ENCODE peak calls at places on chromosome 15, in seven cellular contexts. H, J, K, B, R, Z and D are unnamed samples.

GRCh38 chr15:40306908-40307307 is 827 bp downstream of the PLCB2 start:
- DNase-seq in H (no peak), J (no peak), K (no peak), B (no peak), R (no peak), Z (no peak), D (no peak)

GRCh38 chr15:31141792-31142191 is 40.3 kb upstream of the TRPM1 start:
- DNase-seq in H (no peak), J (no peak), K (no peak), B (no peak), R (no peak), Z (no peak), D (no peak)

GRCh38 chr15:92082217-92082843 is 228.8 kb downstream of the SLCO3A1 start:
- DNase-seq in H (peak), J (peak), K (peak), B (peak), R (peak), Z (peak), D (peak)

GRCh38 chr15:22794621-22795167 is 8.2 kb downstream of the NIPA1 start:
- DNase-seq in H (no peak), J (no peak), K (no peak), B (no peak), R (no peak), Z (no peak), D (no peak)

GRCh38 chr15:20645956-20646355 is 104.4 kb upstream of the GOLGA6L6 start:
- DNase-seq in H (no peak), J (no peak), K (no peak), B (no peak), R (no peak), Z (no peak), D (no peak)

GRCh38 chr15:42332331-42332730 is 27.0 kb upstream of the CAPN3 start:
- DNase-seq in H (no peak), J (peak), K (no peak), B (no peak), R (no peak), Z (no peak), D (peak)

GRCh38 chr15:59701880-59702279 is 12.8 kb upstream of the BNIP2 start:
- DNase-seq in H (no peak), J (no peak), K (no peak), B (no peak), R (no peak), Z (no peak), D (no peak)

GRCh38 chr15:77624868-77625267 is 7.8 kb downstream of the LINGO1 start:
- DNase-seq in H (no peak), J (no peak), K (no peak), B (no peak), R (no peak), Z (no peak), D (no peak)

GRCh38 chr15:83310521-83311456 is 26.3 kb upstream of the BNC1 start:
- DNase-seq in H (no peak), J (no peak), K (no peak), B (no peak), R (no peak), Z (no peak), D (peak)

GRCh38 chr15:90336705-90337141 is 15.4 kb upstream of the ZNF774 start:
- DNase-seq in H (peak), J (peak), K (no peak), B (no peak), R (no peak), Z (no peak), D (peak)

GRCh38 chr15:83207622-83208356 is at the start of gene HDGFL3:
- DNase-seq in H (no peak), J (peak), K (peak), B (peak), R (no peak), Z (peak), D (peak)

GRCh38 chr15:94021621-94022320 is 209.6 kb upstream of the MCTP2 start:
- DNase-seq in H (no peak), J (no peak), K (no peak), B (no peak), R (no peak), Z (no peak), D (no peak)

GRCh38 chr15:91849749-91850161 is 3.8 kb upstream of the SLCO3A1 start:
- DNase-seq in H (no peak), J (peak), K (peak), B (no peak), R (no peak), Z (no peak), D (peak)

GRCh38 chr15:96261575-96262034 is 68.9 kb upstream of the NR2F2 start:
- DNase-seq in H (no peak), J (no peak), K (no peak), B (no peak), R (no peak), Z (no peak), D (no peak)

GRCh38 chr15:46518381-46518780 is 883.6 kb downstream of the SQOR start:
- DNase-seq in H (no peak), J (no peak), K (no peak), B (no peak), R (no peak), Z (no peak), D (no peak)

GRCh38 chr15:64969401-64969800 is 20.3 kb downstream of the SPG21 start:
- DNase-seq in H (no peak), J (no peak), K (no peak), B (no peak), R (no peak), Z (no peak), D (no peak)

GRCh38 chr15:43977072-43977884 is 150.5 kb downstream of the WDR76 start:
- DNase-seq in H (no peak), J (no peak), K (peak), B (no peak), R (no peak), Z (no peak), D (no peak)

GRCh38 chr15:47460775-47461174 is 256.5 kb upstream of the SEMA6D start:
- DNase-seq in H (no peak), J (no peak), K (peak), B (no peak), R (no peak), Z (no peak), D (no peak)

GRCh38 chr15:33722005-33722672 is 246.2 kb upstream of the CHRM5 start:
- DNase-seq in H (no peak), J (peak), K (no peak), B (no peak), R (no peak), Z (no peak), D (peak)

GRCh38 chr15:32643907-32644445 is 2.5 kb downstream of the SCG5 start:
- DNase-seq in H (no peak), J (peak), K (no peak), B (no peak), R (no peak), Z (no peak), D (peak)

GRCh38 chr15:27989428-27989827 is 109.7 kb downstream of the OCA2 start:
- DNase-seq in H (no peak), J (no peak), K (no peak), B (no peak), R (no peak), Z (no peak), D (no peak)

GRCh38 chr15:77627067-77627466 is 5.6 kb downstream of the LINGO1 start:
- DNase-seq in H (no peak), J (no peak), K (no peak), B (no peak), R (no peak), Z (no peak), D (no peak)

GRCh38 chr15:34616613-34617012 is 33.2 kb upstream of the GOLGA8B start:
- DNase-seq in H (no peak), J (peak), K (peak), B (no peak), R (no peak), Z (no peak), D (peak)

GRCh38 chr15:52295421-52295991 is at the start of gene MYO5C:
- DNase-seq in H (peak), J (no peak), K (peak), B (peak), R (peak), Z (peak), D (no peak)

GRCh38 chr15:44598892-44599291 is 61.9 kb downstream of the EIF3J start:
- DNase-seq in H (no peak), J (peak), K (no peak), B (no peak), R (no peak), Z (no peak), D (peak)

GRCh38 chr15:67120839-67121540 is 55.6 kb downstream of the SMAD3 start:
- DNase-seq in H (peak), J (peak), K (no peak), B (no peak), R (no peak), Z (no peak), D (peak)

GRCh38 chr15:55343168-55343567 is 24.1 kb downstream of the PIGB start:
- DNase-seq in H (no peak), J (no peak), K (no peak), B (no peak), R (no peak), Z (no peak), D (no peak)

GRCh38 chr15:88438181-88438580 is 29.0 kb downstream of the MRPL46 start:
- DNase-seq in H (no peak), J (no peak), K (no peak), B (no peak), R (no peak), Z (no peak), D (no peak)

GRCh38 chr15:40787344-40787841 is 17.6 kb downstream of the C15orf62 start:
- DNase-seq in H (peak), J (peak), K (peak), B (peak), R (peak), Z (no peak), D (peak)

GRCh38 chr15:51260262-51260661 is 78.1 kb downstream of the CYP19A1 start:
- DNase-seq in H (no peak), J (peak), K (no peak), B (no peak), R (no peak), Z (no peak), D (no peak)

GRCh38 chr15:36401586-36401966 is 177.8 kb upstream of the CDIN1 start:
- DNase-seq in H (no peak), J (no peak), K (no peak), B (no peak), R (no peak), Z (no peak), D (peak)

GRCh38 chr15:29143909-29144308 is 125.7 kb downstream of the NSMCE3 start:
- DNase-seq in H (no peak), J (peak), K (no peak), B (no peak), R (no peak), Z (no peak), D (peak)

GRCh38 chr15:31508656-31509055 is 182.0 kb downstream of the KLF13 start:
- DNase-seq in H (no peak), J (no peak), K (no peak), B (peak), R (no peak), Z (no peak), D (no peak)

GRCh38 chr15:50906954-50907865 is 1.3 kb upstream of the AP4E1 start:
- DNase-seq in H (no peak), J (peak), K (no peak), B (no peak), R (no peak), Z (no peak), D (peak)

GRCh38 chr15:57509121-57509520 is 82.6 kb upstream of the MYZAP start:
- DNase-seq in H (no peak), J (no peak), K (peak), B (no peak), R (no peak), Z (peak), D (no peak)

GRCh38 chr15:39904115-39904514 is 16.0 kb downstream of the GPR176 start:
- DNase-seq in H (no peak), J (no peak), K (no peak), B (no peak), R (no peak), Z (no peak), D (no peak)

GRCh38 chr15:86059851-86060250 is 19.8 kb upstream of the AGBL1 start:
- DNase-seq in H (no peak), J (no peak), K (no peak), B (no peak), R (no peak), Z (no peak), D (no peak)

GRCh38 chr15:86060614-86061125 is 19.0 kb upstream of the AGBL1 start:
- DNase-seq in H (no peak), J (no peak), K (no peak), B (no peak), R (no peak), Z (no peak), D (no peak)

GRCh38 chr15:86061581-86061980 is 18.1 kb upstream of the AGBL1 start:
- DNase-seq in H (peak), J (no peak), K (no peak), B (no peak), R (no peak), Z (no peak), D (no peak)

GRCh38 chr15:86054338-86054737 is 25.3 kb upstream of the AGBL1 start:
- DNase-seq in H (no peak), J (no peak), K (no peak), B (no peak), R (no peak), Z (no peak), D (no peak)

DNA sequence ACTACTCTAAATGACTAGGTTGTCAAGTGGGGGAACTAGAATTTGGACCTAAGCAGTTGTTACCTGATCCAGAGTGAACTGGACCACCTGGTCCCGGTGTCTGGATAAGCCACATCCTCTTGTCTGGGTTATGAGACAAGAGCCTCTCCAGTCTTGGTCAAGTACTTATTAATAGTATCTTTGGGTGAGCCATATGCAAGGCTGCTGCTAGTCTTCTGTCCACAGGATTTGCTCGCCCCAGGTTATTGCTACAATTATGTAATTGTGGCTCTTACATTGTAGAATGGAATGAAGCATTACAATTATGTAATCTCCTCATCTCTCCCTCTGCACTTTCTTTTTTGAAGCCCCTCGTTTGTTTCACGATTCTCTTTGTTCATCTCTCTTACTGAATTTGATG is 24.0 kb upstream of the AGBL1 start:
- DNase-seq in H (no peak), J (no peak), K (no peak), B (no peak), R (no peak), Z (no peak), D (no peak)
- H4K8ac ChIP-seq in H (no peak), J (no peak), K (no peak), B (no peak), R (no peak), Z (no peak), D (no peak)

DNA sequence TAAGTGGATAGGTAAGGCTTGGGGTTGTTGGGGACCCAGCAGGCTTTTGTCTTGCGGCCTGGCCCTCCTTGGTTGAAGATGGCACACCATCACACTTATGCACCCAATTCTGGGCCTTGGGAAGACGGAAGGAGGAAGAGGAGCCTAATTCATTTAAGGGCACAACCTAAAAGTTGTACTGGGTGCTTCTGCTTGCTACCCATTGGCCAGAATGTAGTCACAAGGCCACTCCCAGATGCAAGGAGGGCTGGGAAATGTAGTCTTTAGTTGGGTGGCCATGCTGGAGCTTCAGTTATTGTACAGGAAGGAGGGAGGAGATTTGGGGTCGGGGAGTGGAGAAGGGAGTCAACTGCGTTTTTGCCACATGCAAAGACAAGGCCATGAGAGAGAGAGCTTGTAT is 109.2 kb downstream of the TMEM266 start:
- DNase-seq in H (no peak), J (peak), K (peak), B (peak), R (no peak), Z (no peak), D (peak)
- H3K4me2 ChIP-seq in H (no peak), J (no peak), K (no peak), B (no peak), R (no peak), Z (no peak), D (no peak)

DNA sequence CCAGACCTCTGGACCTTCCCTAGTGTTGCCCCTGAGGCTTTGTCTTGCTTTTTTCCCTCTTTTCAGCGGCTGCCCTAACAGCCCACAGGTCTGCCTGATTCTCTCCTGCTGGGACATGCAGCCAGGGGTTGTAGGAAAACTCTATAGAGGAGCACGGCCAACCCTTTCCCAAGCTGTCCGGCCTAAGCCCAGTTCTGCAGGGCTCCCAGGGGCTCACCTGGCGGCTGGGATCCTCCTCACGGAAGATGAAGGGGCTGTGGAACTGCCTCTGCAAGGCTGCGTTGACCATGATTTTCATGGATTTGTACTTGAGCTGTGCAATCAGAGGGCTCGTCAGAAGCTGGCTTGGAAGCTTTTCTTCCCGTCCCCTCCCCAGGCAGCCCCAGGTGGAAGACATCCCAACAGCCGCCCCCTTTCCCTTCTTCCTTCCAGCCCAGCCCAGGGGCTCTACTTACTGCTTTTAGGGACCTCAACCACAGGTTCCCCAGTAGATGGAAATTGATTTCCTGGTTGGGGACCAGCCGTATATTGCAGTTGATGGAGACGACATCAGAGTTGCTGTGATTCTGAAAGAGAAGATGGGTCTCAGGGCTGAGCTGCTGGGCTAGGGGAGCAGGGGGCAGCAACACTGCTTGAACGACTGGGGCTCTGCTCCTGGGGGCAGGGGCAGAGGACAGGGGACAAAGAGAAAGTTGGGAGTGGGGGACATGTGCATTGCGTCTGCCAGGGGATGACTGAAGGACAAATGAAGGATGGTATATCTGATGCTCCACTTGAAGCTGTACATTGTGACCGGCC is 29.8 kb downstream of the FEM1B start:
- DNase-seq in H (no peak), J (no peak), K (no peak), B (peak), R (no peak), Z (no peak), D (no peak)
- H4K8ac ChIP-seq in H (no peak), J (peak), K (no peak), B (no peak), R (peak), Z (no peak), D (peak)

GRCh38 chr15:99279783-99280307 is 28.6 kb downstream of the LRRC28 start:
- DNase-seq in H (no peak), J (no peak), K (no peak), B (no peak), R (no peak), Z (no peak), D (no peak)
- H3K4me2 ChIP-seq in H (no peak), J (no peak), K (no peak), B (no peak), R (no peak), Z (no peak), D (no peak)

DNA sequence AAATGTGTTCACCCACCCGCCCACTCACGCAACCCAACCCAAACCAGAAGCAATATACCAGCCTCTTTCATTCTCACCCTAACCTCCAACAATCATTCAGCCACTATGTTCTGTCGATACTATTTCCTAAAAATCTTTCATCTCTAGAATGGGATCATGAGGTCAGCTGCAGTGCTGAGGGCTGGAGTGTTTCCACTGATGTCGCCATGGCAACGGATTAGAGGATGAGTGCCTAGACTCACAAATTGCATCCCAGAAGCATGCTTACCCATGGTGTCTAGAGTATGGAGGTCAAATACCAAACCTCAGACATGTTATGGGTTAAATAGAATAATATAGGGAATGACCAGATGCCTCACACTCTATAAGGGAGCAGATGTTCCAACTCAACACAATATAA is 138.5 kb downstream of the GABRB3 start:
- DNase-seq in H (no peak), J (no peak), K (peak), B (no peak), R (no peak), Z (peak), D (no peak)
- H4K8ac ChIP-seq in H (no peak), J (no peak), K (no peak), B (no peak), R (no peak), Z (no peak), D (no peak)

GRCh38 chr15:68479870-68480269 is 47.9 kb upstream of the ITGA11 start:
- DNase-seq in H (no peak), J (peak), K (no peak), B (no peak), R (no peak), Z (no peak), D (peak)
- H3K4me2 ChIP-seq in H (no peak), J (peak), K (no peak), B (no peak), R (no peak), Z (no peak), D (no peak)

DNA sequence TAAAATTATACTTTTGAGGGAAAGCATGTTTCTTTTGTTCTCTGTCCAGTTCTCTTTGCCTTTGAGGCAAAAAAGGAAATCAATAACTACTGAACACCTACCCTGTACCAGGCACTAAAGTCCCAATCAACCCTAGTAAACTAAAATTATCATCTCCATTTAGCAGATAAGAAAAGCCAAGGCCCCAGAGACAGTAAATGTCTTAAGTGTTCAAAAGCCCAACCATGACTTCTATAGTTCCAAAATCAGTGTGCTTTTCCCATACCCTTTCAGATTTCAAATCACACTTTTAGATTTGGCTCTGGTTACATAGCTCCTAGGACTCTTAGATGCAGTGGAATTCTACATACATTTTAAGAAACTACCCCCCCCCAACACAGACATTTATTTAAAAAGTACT is 63.5 kb downstream of the UACA start:
- DNase-seq in H (no peak), J (no peak), K (no peak), B (no peak), R (no peak), Z (no peak), D (no peak)
- H4K8ac ChIP-seq in H (no peak), J (no peak), K (no peak), B (no peak), R (no peak), Z (no peak), D (no peak)